ENCODE peak calls at places on chromosome 15, in eight cellular contexts. D, Q, Z, X, M, W, F and Y are unnamed samples.

GRCh38 chr15:51274956-51275355 is 63.4 kb downstream of the CYP19A1 start:
- DNase-seq in D (no peak), Q (no peak), Z (no peak), X (no peak), M (no peak), W (no peak), F (no peak), Y (no peak)

GRCh38 chr15:73969151-73969759 is 22.8 kb downstream of the STOML1 start:
- DNase-seq in D (no peak), Q (no peak), Z (no peak), X (peak; percentile 14), M (peak; percentile 2), W (no peak), F (no peak), Y (no peak)

GRCh38 chr15:84648539-84648938 is 5.5 kb downstream of the WDR73 start:
- DNase-seq in D (peak; percentile 34), Q (no peak), Z (peak; percentile 59), X (peak; percentile 33), M (peak; percentile 71), W (no peak), F (no peak), Y (peak; percentile 49)

GRCh38 chr15:48279608-48280007 is 51.6 kb upstream of the DUT start:
- DNase-seq in D (no peak), Q (no peak), Z (no peak), X (no peak), M (no peak), W (no peak), F (no peak), Y (no peak)

GRCh38 chr15:62770752-62771151 is 271.8 kb upstream of the TPM1 start:
- DNase-seq in D (peak; percentile 88), Q (no peak), Z (peak; percentile 75), X (no peak), M (no peak), W (peak; percentile 51), F (peak; percentile 76), Y (peak; percentile 76)

GRCh38 chr15:24054547-24055245 is 367.6 kb upstream of the NDN start:
- DNase-seq in D (no peak), Q (no peak), Z (no peak), X (no peak), M (no peak), W (no peak), F (no peak), Y (no peak)

GRCh38 chr15:49343546-49343945 is 79.5 kb upstream of the FGF7 start:
- DNase-seq in D (no peak), Q (no peak), Z (no peak), X (no peak), M (no peak), W (no peak), F (no peak), Y (no peak)

GRCh38 chr15:49135342-49135857 is 20.0 kb downstream of the COPS2 start:
- DNase-seq in D (no peak), Q (no peak), Z (no peak), X (no peak), M (no peak), W (no peak), F (peak; percentile 36), Y (no peak)

GRCh38 chr15:68843425-68844311 is 23.0 kb upstream of the ANP32A start:
- DNase-seq in D (no peak), Q (no peak), Z (peak; percentile 18), X (no peak), M (no peak), W (peak; percentile 23), F (peak; percentile 18), Y (no peak)

GRCh38 chr15:46365612-46366011 is 730.8 kb downstream of the SQOR start:
- DNase-seq in D (no peak), Q (no peak), Z (peak; percentile 81), X (no peak), M (no peak), W (no peak), F (no peak), Y (no peak)

GRCh38 chr15:37037256-37037655 is 63.1 kb downstream of the MEIS2 start:
- DNase-seq in D (no peak), Q (no peak), Z (no peak), X (no peak), M (no peak), W (no peak), F (no peak), Y (no peak)

GRCh38 chr15:38130200-38130567 is 122.5 kb upstream of the SPRED1 start:
- DNase-seq in D (peak; percentile 44), Q (no peak), Z (no peak), X (no peak), M (no peak), W (no peak), F (no peak), Y (peak; percentile 47)

GRCh38 chr15:50562735-50563640 is 16.5 kb upstream of the USP50 start:
- DNase-seq in D (peak; percentile 3), Q (no peak), Z (no peak), X (no peak), M (no peak), W (no peak), F (no peak), Y (no peak)

GRCh38 chr15:59833366-59833765 is 144.2 kb upstream of the BNIP2 start:
- DNase-seq in D (no peak), Q (no peak), Z (no peak), X (no peak), M (no peak), W (no peak), F (no peak), Y (no peak)

GRCh38 chr15:89399390-89400120 is 64.9 kb upstream of the POLG start:
- DNase-seq in D (no peak), Q (no peak), Z (no peak), X (no peak), M (no peak), W (peak; percentile 48), F (no peak), Y (no peak)

GRCh38 chr15:88833196-88833595 is 30.0 kb downstream of the ACAN start:
- DNase-seq in D (no peak), Q (no peak), Z (no peak), X (no peak), M (no peak), W (no peak), F (no peak), Y (no peak)

GRCh38 chr15:85455851-85456250 is 75.4 kb downstream of the AKAP13 start:
- DNase-seq in D (no peak), Q (no peak), Z (no peak), X (no peak), M (no peak), W (no peak), F (no peak), Y (no peak)

GRCh38 chr15:35206060-35206675 is 121.1 kb upstream of the NANOGP8 start:
- DNase-seq in D (peak; percentile 15), Q (no peak), Z (peak; percentile 2), X (no peak), M (no peak), W (peak; percentile 9), F (peak; percentile 0), Y (peak; percentile 59)
- TF ChIP-seq CTCF in D (peak; percentile 32), Q (no peak), Z (no peak), X (no peak), M (no peak), W (no peak), F (peak; percentile 41), Y (peak; percentile 39)

DNA sequence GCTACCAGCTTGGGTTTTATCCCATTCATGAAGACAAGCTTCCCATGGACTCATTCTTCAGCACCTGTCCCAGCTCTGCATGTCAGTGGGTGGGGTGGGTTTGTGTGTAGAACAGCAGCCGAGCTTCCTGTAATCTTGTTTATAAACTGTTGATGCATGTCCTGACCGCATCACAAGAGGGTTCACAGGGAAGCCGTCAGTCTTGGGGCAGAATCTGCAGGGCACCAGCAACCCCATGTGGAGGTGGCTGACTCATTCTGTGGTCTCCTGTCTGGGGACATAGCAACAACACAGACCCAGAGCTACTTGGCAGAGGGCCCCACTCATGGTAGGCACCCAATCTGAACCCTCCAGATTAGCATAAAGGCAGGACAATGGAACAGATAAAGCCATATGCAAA is 35.6 kb downstream of the DAPK2 start:
- DNase-seq in D (peak; percentile 95), Q (peak; percentile 79), Z (peak; percentile 67), X (peak; percentile 72), M (peak; percentile 68), W (no peak), F (peak; percentile 51), Y (peak; percentile 97)
- TF ChIP-seq CTCF in D (no peak), Q (no peak), Z (no peak), X (no peak), M (no peak), W (no peak), F (no peak), Y (no peak)

GRCh38 chr15:71109130-71109529 is 6.1 kb upstream of the THSD4 start:
- DNase-seq in D (no peak), Q (no peak), Z (peak; percentile 67), X (no peak), M (no peak), W (no peak), F (peak; percentile 86), Y (no peak)
- TF ChIP-seq CTCF in D (no peak), Q (no peak), Z (peak; percentile 45), X (no peak), M (no peak), W (peak; percentile 30), F (peak; percentile 50), Y (no peak)

GRCh38 chr15:99017322-99017701 is 9.7 kb upstream of the PGPEP1L start:
- DNase-seq in D (no peak), Q (no peak), Z (no peak), X (no peak), M (no peak), W (no peak), F (no peak), Y (no peak)
- TF ChIP-seq CTCF in D (no peak), Q (no peak), Z (no peak), X (no peak), M (no peak), W (no peak), F (no peak), Y (no peak)

DNA sequence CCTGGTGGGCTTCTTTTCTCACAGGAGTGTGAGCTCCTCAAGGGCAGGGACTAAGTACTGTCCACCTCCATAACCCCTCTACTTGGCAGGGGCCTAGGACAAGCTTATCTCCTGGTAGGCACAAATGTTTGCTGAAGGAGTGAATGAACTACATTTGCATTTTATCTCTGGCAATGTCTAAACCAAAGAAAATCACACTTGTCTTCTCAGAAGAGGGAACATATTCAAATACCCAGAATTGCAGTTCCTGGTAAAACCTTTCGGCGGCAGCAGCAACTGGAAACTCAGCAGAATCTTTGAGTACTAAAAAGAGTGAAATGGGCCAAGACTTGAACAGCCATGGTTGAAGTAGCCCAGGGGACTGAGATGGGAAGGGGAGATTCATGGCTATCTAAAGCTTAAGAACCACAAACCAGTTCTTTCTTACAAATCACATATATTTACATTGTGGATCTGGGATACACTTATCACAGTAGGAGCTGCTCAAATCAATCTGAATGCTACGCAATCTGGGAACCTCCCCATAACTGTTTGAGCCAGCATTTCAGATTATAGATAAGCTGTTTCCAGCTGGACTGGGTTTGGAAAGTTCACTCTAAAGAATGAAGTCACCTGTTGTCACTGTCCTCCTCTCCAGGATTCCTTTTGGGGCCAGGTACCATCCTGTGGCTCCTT is 18.7 kb upstream of the PTPN9 start:
- DNase-seq in D (no peak), Q (no peak), Z (no peak), X (no peak), M (no peak), W (peak; percentile 25), F (peak; percentile 39), Y (peak; percentile 14)
- TF ChIP-seq CTCF in D (peak; percentile 21), Q (peak; percentile 19), Z (peak; percentile 20), X (peak; percentile 13), M (peak; percentile 30), W (peak; percentile 26), F (peak; percentile 55), Y (peak; percentile 29)